ENCODE peak calls at places on chromosomes 7 and 10, in seven cellular contexts. E, N, T, Q, K, L and R are unnamed samples. For H3K4me1, the result is how much of the 10 kb centered on the place peaks cover.

GRCh38 chr7:145817687-145818086 is 298.9 kb upstream of the CNTNAP2 start:
- DNase-seq in K (no peak), N (no peak), T (no peak), Q (no peak), L (no peak), E (no peak), R (no peak)

GRCh38 chr10:94299417-94299816 is 63.3 kb downstream of the NOC3L start:
- DNase-seq in L (no peak), T (no peak), E (peak), N (peak), Q (no peak), K (no peak), R (no peak)

GRCh38 chr10:114905450-114905849 is 32.5 kb upstream of the TRUB1 start:
- DNase-seq in N (peak), Q (no peak), L (no peak), T (no peak), K (no peak), E (peak), R (no peak)

GRCh38 chr7:82044497-82045080 is 274.7 kb upstream of the HGF start:
- DNase-seq in E (peak), Q (no peak), T (no peak), L (no peak), K (peak), N (peak), R (no peak)

GRCh38 chr7:156608176-156608478 is 32.4 kb upstream of the RNF32 start:
- DNase-seq in N (no peak), Q (no peak), T (no peak), L (no peak), K (no peak), E (no peak), R (no peak)

GRCh38 chr7:99211241-99211602 is 3.3 kb upstream of the KPNA7 start:
- DNase-seq in E (no peak), Q (no peak), L (no peak), K (no peak), T (no peak), N (no peak), R (no peak)

GRCh38 chr7:461118-461452 is 58.6 kb downstream of the PDGFA start:
- DNase-seq in K (no peak), L (no peak), T (no peak), E (no peak), N (no peak), Q (no peak), R (no peak)

GRCh38 chr10:17177014-17177413 is 24.5 kb downstream of the TRDMT1 start:
- DNase-seq in L (no peak), K (no peak), T (no peak), N (no peak), Q (no peak), E (no peak), R (no peak)

GRCh38 chr10:98450618-98451017 is 3.9 kb upstream of the HPS1 start:
- DNase-seq in K (no peak), N (no peak), L (no peak), T (no peak), Q (no peak), E (no peak), R (no peak)

GRCh38 chr10:81865581-81865980 is 9.4 kb upstream of the NRG3 start:
- DNase-seq in E (no peak), K (no peak), N (no peak), L (no peak), T (no peak), Q (no peak), R (no peak)

GRCh38 chr10:96130326-96130758 is 245 bp downstream of the ZNF518A start:
- DNase-seq in E (peak), L (peak), Q (peak), K (peak), T (peak), N (peak), R (no peak)

GRCh38 chr7:142884285-142884637 is 1.3 kb downstream of the TRPV6 start:
- DNase-seq in E (no peak), N (no peak), K (no peak), Q (peak), T (no peak), L (peak), R (no peak)

GRCh38 chr10:48845512-48845911 is 94.1 kb downstream of the LRRC18 start:
- DNase-seq in T (no peak), K (no peak), E (no peak), L (no peak), Q (no peak), N (no peak), R (no peak)

GRCh38 chr7:11319491-11320274 is 346.0 kb downstream of the PHF14 start:
- DNase-seq in N (no peak), E (no peak), K (no peak), T (no peak), L (no peak), Q (no peak), R (no peak)

GRCh38 chr10:13074562-13075451 is 25.2 kb upstream of the OPTN start:
- DNase-seq in T (peak), K (peak), Q (no peak), L (peak), E (peak), N (peak), R (peak)

GRCh38 chr7:71377469-71377868 is 245.5 kb downstream of the GALNT17 start:
- DNase-seq in E (no peak), K (no peak), Q (no peak), T (no peak), L (no peak), N (no peak), R (no peak)

GRCh38 chr10:2895616-2896196 is 171.6 kb upstream of the PFKP start:
- DNase-seq in Q (no peak), K (no peak), E (no peak), T (no peak), L (no peak), N (no peak), R (no peak)

GRCh38 chr7:151745090-151745638 is 131.8 kb downstream of the PRKAG2 start:
- DNase-seq in E (peak), Q (no peak), N (peak), T (peak), K (peak), L (peak), R (no peak)

GRCh38 chr7:151752037-151752436 is 124.9 kb downstream of the PRKAG2 start:
- DNase-seq in Q (no peak), K (no peak), E (no peak), T (no peak), L (no peak), N (no peak), R (no peak)

GRCh38 chr7:151744656-151745055 is 132.3 kb downstream of the PRKAG2 start:
- DNase-seq in Q (no peak), T (no peak), L (no peak), E (no peak), N (no peak), K (no peak), R (no peak)

GRCh38 chr7:151745706-151746105 is 131.2 kb downstream of the PRKAG2 start:
- DNase-seq in T (no peak), N (no peak), E (no peak), K (no peak), L (no peak), Q (no peak), R (no peak)

GRCh38 chr7:151748733-151749132 is 128.2 kb downstream of the PRKAG2 start:
- DNase-seq in Q (no peak), L (peak), N (no peak), E (no peak), T (no peak), K (no peak), R (no peak)
- TF ChIP-seq POLR2A in Q (no peak), L (peak), N (no peak), E (no peak), T (no peak), K (no peak), R (no peak)

GRCh38 chr7:94420321-94420720 is 25.6 kb downstream of the COL1A2 start:
- DNase-seq in T (no peak), Q (no peak), N (peak), E (no peak), K (no peak), L (no peak), R (no peak)
- H3K4me1 ChIP-seq in T (under half), Q (under half), N (under half), E (under half), K (under half), L (under half), R (under half)

DNA sequence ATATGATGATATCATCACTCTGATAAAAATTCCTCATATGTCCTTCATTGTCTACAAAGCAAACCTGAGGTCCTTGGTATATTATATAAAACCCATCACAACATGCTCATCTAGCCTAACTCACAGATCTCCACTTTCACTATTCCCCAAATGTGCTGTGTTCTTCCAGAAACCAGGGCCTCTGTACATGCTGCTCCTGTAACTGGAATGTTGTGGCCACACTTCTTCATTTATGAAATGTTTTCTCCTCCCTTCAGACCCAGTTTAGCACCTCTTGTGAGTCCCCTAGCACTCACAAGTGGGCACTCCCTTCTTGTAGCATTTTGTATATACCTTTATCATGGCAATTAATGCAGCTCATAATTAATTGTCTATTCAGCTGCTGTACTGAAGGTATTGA is 61.9 kb downstream of the AASS start:
- DNase-seq in L (no peak), N (no peak), K (no peak), T (no peak), Q (no peak), E (no peak), R (no peak)
- TF ChIP-seq POLR2A in L (no peak), N (no peak), K (no peak), T (no peak), Q (no peak), E (no peak), R (no peak)

DNA sequence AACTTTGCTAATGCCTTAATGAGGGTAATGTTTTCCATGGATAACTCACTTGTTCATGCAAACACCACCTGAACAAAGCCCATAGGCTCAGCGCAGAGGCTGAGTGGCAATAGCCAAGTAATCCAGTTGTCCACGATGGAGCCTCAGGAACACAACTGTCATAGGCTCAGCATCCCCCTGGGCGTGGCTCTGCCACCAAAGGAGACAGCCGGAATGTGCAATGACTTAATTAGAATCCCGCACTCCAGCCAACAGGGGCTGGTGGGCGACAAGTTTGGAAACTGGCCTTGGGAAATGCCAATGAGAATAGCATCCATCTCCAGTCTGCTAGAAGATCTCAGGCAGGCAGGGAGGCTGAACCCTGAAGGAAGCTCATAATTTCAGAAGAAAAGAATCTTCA is 411.7 kb upstream of the NRP1 start:
- DNase-seq in K (no peak), Q (no peak), N (no peak), E (no peak), L (no peak), T (no peak), R (no peak)
- H3K4me1 ChIP-seq in K (under half), Q (under half), N (under half), E (under half), L (under half), T (under half), R (under half)

GRCh38 chr7:67738145-67738544 is 741.5 kb downstream of the TYW1 start:
- DNase-seq in E (no peak), N (no peak), Q (no peak), L (no peak), K (no peak), T (no peak), R (no peak)

GRCh38 chr7:67743501-67743900 is 746.9 kb downstream of the TYW1 start:
- DNase-seq in E (no peak), L (no peak), K (no peak), Q (no peak), N (no peak), T (no peak), R (no peak)

GRCh38 chr7:67738958-67739357 is 742.3 kb downstream of the TYW1 start:
- DNase-seq in T (peak), Q (no peak), E (no peak), L (no peak), K (peak), N (no peak), R (peak)
- TF ChIP-seq POLR2A in T (no peak), Q (no peak), E (no peak), L (no peak), K (no peak), N (no peak), R (no peak)

GRCh38 chr10:119669331-119669730 is 18.2 kb downstream of the BAG3 start:
- DNase-seq in T (no peak), Q (no peak), N (no peak), K (no peak), L (no peak), E (no peak), R (no peak)
- H3K4me1 ChIP-seq in T (half or more), Q (under half), N (under half), K (under half), L (under half), E (under half), R (under half)